ENCODE peak calls at places on chromosomes 4 and X, in five cellular contexts. One of them, this sample, is unnamed.

GRCh38 chrX:24396236-24396929 is 35.9 kb downstream of the SUPT20HL1 start:
- DNase-seq in A549: no peak
- DNase-seq in sigmoid colon: no peak
- DNase-seq in K562: no peak
- DNase-seq in GM12878: no peak
- DNase-seq in this sample: no peak

GRCh38 chr4:38046735-38047487 is 86.7 kb downstream of the PTTG2 start:
- DNase-seq in A549: no peak
- DNase-seq in sigmoid colon: no peak
- DNase-seq in K562: no peak
- DNase-seq in GM12878: no peak
- DNase-seq in this sample: no peak

GRCh38 chr4:134762053-134762452 is 560.5 kb upstream of the PABPC4L start:
- DNase-seq in A549: no peak
- DNase-seq in sigmoid colon: no peak
- DNase-seq in K562: no peak
- DNase-seq in GM12878: no peak
- DNase-seq in this sample: no peak

GRCh38 chr4:153549401-153549800 is 83.2 kb downstream of the TMEM131L start:
- DNase-seq in A549: no peak
- DNase-seq in sigmoid colon: no peak
- DNase-seq in K562: no peak
- DNase-seq in GM12878: no peak
- DNase-seq in this sample: no peak

GRCh38 chr4:168221298-168221697 is 97.3 kb downstream of the DDX60 start:
- DNase-seq in A549: no peak
- DNase-seq in sigmoid colon: no peak
- DNase-seq in K562: no peak
- DNase-seq in GM12878: no peak
- DNase-seq in this sample: no peak

GRCh38 chr4:328729-329128 is 8.9 kb upstream of the ZNF141 start:
- DNase-seq in A549: no peak
- DNase-seq in sigmoid colon: no peak
- DNase-seq in K562: no peak
- DNase-seq in GM12878: no peak
- DNase-seq in this sample: no peak

GRCh38 chr4:16205298-16206164 is 20.7 kb downstream of the TAPT1 start:
- DNase-seq in A549: peak; percentile 14
- DNase-seq in sigmoid colon: no peak
- DNase-seq in K562: peak; percentile 41
- DNase-seq in GM12878: no peak
- DNase-seq in this sample: no peak

GRCh38 chrX:40175416-40176255 is 77.9 kb upstream of the BCOR start:
- DNase-seq in A549: peak; percentile 13
- DNase-seq in sigmoid colon: peak; percentile 89
- DNase-seq in K562: peak; percentile 44
- DNase-seq in GM12878: no peak
- DNase-seq in this sample: peak; percentile 69

GRCh38 chr4:128570380-128570779 is 239.1 kb upstream of the JADE1 start:
- DNase-seq in A549: no peak
- DNase-seq in sigmoid colon: peak; percentile 83
- DNase-seq in K562: no peak
- DNase-seq in GM12878: no peak
- DNase-seq in this sample: no peak

GRCh38 chrX:48487362-48487785 is 11.4 kb downstream of the FTSJ1 start:
- DNase-seq in A549: no peak
- DNase-seq in sigmoid colon: no peak
- DNase-seq in K562: peak; percentile 56
- DNase-seq in GM12878: no peak
- DNase-seq in this sample: no peak

GRCh38 chr4:145498430-145498829 is 16.8 kb downstream of the SMAD1 start:
- DNase-seq in A549: no peak
- DNase-seq in sigmoid colon: no peak
- DNase-seq in K562: no peak
- DNase-seq in GM12878: no peak
- DNase-seq in this sample: no peak

GRCh38 chr4:25628441-25628840 is 27.2 kb upstream of the SLC34A2 start:
- DNase-seq in A549: no peak
- DNase-seq in sigmoid colon: peak; percentile 9
- DNase-seq in K562: no peak
- DNase-seq in GM12878: no peak
- DNase-seq in this sample: no peak

GRCh38 chr4:152581536-152582160 is 45.8 kb upstream of the FBXW7 start:
- DNase-seq in A549: no peak
- DNase-seq in sigmoid colon: no peak
- DNase-seq in K562: peak; percentile 22
- DNase-seq in GM12878: no peak
- DNase-seq in this sample: no peak

GRCh38 chr4:24799544-24800272 is 4.3 kb downstream of the SOD3 start:
- DNase-seq in A549: no peak
- DNase-seq in sigmoid colon: no peak
- DNase-seq in K562: no peak
- DNase-seq in GM12878: no peak
- DNase-seq in this sample: no peak

GRCh38 chr4:66097271-66097670 is 427.0 kb upstream of the EPHA5 start:
- DNase-seq in A549: no peak
- DNase-seq in sigmoid colon: no peak
- DNase-seq in K562: no peak
- DNase-seq in GM12878: no peak
- DNase-seq in this sample: no peak

GRCh38 chr4:182280439-182281111 is 37.4 kb downstream of the TENM3 start:
- DNase-seq in A549: no peak
- DNase-seq in sigmoid colon: no peak
- DNase-seq in K562: no peak
- DNase-seq in GM12878: no peak
- DNase-seq in this sample: no peak

GRCh38 chr4:76781698-76782595 is 116.0 kb downstream of the SOWAHB start:
- DNase-seq in A549: no peak
- DNase-seq in sigmoid colon: no peak
- DNase-seq in K562: no peak
- DNase-seq in GM12878: peak; percentile 76
- DNase-seq in this sample: no peak

GRCh38 chr4:40924096-40924792 is 174.5 kb downstream of the NSUN7 start:
- DNase-seq in A549: peak; percentile 38
- DNase-seq in sigmoid colon: no peak
- DNase-seq in K562: peak; percentile 80
- DNase-seq in GM12878: peak; percentile 12
- DNase-seq in this sample: peak; percentile 55

GRCh38 chrX:1464282-1465131 is 11.8 kb upstream of the ASMTL start:
- DNase-seq in A549: no peak
- DNase-seq in sigmoid colon: peak; percentile 58
- DNase-seq in K562: no peak
- DNase-seq in GM12878: no peak
- DNase-seq in this sample: no peak

GRCh38 chr4:165580379-165580905 is 201.6 kb downstream of the CPE start:
- DNase-seq in A549: no peak
- DNase-seq in sigmoid colon: no peak
- DNase-seq in K562: no peak
- DNase-seq in GM12878: no peak
- DNase-seq in this sample: no peak

GRCh38 chr4:84583871-84584373 is 995 bp downstream of the CDS1 start:
- DNase-seq in A549: peak; percentile 18
- DNase-seq in sigmoid colon: no peak
- DNase-seq in K562: peak; percentile 11
- DNase-seq in GM12878: no peak
- DNase-seq in this sample: no peak

GRCh38 chr4:4477391-4477790 is 64.5 kb downstream of the STX18 start:
- DNase-seq in A549: no peak
- DNase-seq in sigmoid colon: no peak
- DNase-seq in K562: no peak
- DNase-seq in GM12878: no peak
- DNase-seq in this sample: no peak

GRCh38 chr4:127505203-127505602 is 127.6 kb upstream of the INTU start:
- DNase-seq in A549: no peak
- DNase-seq in sigmoid colon: no peak
- DNase-seq in K562: no peak
- DNase-seq in GM12878: no peak
- DNase-seq in this sample: no peak

GRCh38 chr4:155946486-155946885 is 7.2 kb downstream of the CTSO start:
- DNase-seq in A549: no peak
- DNase-seq in sigmoid colon: no peak
- DNase-seq in K562: no peak
- DNase-seq in GM12878: no peak
- DNase-seq in this sample: no peak

DNA sequence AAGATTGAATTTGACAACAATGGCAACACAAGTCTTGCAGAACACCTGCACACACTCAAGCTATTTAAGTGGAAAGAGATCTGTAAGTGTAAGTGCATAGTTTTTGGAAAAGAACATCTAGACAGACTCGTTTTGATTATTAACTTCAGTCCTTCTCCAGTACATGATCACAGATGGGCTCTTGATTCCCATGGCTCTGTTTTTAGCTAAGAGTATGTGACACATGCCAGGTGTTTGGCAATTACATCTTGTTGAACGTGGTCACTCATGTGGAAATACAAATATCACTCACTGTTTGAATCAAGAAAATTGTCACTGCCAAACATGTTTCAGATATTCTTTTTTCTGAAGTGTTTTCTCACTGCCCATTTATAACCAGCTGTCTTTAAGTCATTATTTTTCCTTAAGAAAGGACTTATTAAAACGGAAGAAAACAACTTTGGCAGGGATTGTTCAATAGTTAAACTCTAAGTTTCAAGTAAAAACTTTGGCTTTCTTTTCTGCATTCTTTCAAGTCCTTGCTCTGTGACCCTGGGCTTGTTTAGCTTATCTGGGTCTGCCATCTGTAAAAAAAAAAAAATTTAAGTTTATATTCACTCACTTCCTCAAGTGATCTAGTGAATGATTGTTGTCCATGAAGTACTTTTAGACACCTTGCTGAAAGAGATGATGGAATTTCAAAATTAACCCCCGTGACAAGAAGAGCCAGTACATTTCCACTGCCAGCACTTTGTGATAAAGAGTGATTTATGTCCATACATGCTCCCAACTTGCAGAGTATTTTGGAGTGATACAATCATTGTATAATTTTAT is 125.4 kb downstream of the ATXN3L start:
- DNase-seq in A549: no peak
- DNase-seq in sigmoid colon: no peak
- DNase-seq in K562: no peak
- DNase-seq in GM12878: no peak
- DNase-seq in this sample: no peak
- TF ChIP-seq EP300 in A549: no peak
- TF ChIP-seq EP300 in sigmoid colon: no peak
- TF ChIP-seq EP300 in K562: no peak
- TF ChIP-seq EP300 in GM12878: no peak
- TF ChIP-seq EP300 in this sample: no peak

DNA sequence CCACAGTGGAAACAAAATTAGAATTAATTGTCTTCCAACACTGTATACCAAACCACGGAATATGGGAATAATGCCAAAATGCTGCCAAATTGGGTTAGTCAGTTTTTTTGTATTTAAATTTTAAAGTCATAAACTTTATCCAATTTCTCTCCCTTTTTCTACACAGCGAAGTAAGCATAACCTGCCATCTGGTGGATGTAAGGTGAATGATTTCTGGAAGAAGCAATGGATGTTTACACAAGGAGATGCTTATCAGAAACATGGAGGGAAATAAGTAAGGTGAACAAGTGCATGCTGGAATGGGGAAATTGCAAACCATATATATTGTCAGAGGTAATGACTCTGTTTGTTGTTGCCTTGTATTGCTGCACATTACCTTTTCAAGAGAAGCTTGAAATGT is 691.9 kb downstream of the TECRL start:
- DNase-seq in A549: peak; percentile 0
- DNase-seq in sigmoid colon: no peak
- DNase-seq in K562: peak; percentile 10
- DNase-seq in GM12878: peak; percentile 3
- DNase-seq in this sample: no peak
- TF ChIP-seq CTCF in A549: no peak
- TF ChIP-seq CTCF in sigmoid colon: no peak
- TF ChIP-seq CTCF in K562: no peak
- TF ChIP-seq CTCF in GM12878: peak; percentile 25
- TF ChIP-seq CTCF in this sample: no peak

DNA sequence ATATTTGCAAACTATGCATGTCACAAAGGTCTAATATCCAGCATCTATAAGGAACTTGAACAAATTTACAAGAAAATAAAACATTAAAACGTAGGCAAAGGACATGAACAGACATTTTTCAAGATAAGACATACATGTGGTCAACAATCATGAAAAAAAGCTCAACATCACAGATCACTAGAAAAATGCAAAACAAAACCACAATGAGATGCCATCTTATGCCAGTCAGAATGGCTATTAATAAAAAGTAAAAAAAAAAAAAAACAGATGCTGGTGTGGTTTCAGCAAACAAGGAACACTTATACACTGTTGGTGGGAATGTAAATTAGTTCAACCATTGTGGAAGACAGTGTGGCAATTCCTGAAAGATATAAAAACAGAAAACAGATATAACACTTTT is 75.8 kb upstream of the IL13RA2 start:
- DNase-seq in A549: no peak
- DNase-seq in sigmoid colon: no peak
- DNase-seq in K562: no peak
- DNase-seq in GM12878: no peak
- DNase-seq in this sample: no peak
- TF ChIP-seq POLR2A in A549: no peak
- TF ChIP-seq POLR2A in sigmoid colon: no peak
- TF ChIP-seq POLR2A in K562: no peak
- TF ChIP-seq POLR2A in GM12878: no peak
- TF ChIP-seq POLR2A in this sample: no peak

DNA sequence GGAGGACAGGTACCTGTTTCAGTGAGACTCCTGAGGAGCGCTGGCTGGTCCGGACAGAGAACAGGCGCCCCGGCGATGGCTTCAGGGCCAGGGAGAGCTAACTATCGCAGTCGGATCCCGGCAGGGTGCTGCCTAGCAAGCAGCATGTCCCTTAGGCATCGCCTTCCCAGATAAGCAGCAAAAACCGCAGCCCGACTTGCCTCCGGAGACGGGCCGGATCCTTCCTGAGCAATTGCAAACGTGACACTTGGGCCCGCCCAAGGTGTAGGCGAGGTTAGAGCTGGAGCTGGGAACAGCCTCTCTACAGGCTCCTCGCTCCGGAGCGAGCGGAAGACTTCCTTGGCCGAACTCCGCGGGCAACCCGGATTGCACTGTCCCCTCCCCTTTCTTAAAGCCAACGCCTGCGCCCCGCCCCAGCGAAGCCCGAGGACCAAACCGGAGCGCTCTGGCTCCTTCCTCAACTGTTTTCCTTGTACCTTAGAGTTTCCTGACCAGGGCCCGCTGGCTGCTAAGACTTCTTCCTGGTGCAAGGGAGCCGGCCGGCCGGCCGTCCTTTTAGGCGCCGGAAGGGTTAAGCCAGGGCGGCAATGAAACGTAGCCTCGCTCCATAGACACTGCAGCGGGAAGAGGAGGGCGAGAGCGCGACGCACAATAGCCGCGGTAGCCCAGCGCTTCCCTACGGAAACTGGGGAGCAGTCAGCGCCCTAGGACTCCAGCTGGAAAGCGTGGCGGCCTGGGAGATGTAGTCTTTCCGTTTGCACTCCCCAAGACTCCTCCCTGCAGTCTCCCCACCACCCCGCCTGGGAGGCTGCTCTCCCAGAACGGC is at the start of gene OPHN1:
- DNase-seq in A549: peak; percentile 51
- DNase-seq in sigmoid colon: peak; percentile 90
- DNase-seq in K562: peak; percentile 57
- DNase-seq in GM12878: no peak
- DNase-seq in this sample: peak; percentile 71
- TF ChIP-seq EP300 in A549: no peak
- TF ChIP-seq EP300 in sigmoid colon: no peak
- TF ChIP-seq EP300 in K562: peak; percentile 25
- TF ChIP-seq EP300 in GM12878: no peak
- TF ChIP-seq EP300 in this sample: no peak

This sample was measured in ovary.